ENCODE peak calls at places on chromosome 20, in nine cellular contexts. N, S, X, B, G, M, T, Q and K are unnamed samples.

GRCh38 chr20:9258891-9259290 is 190.0 kb downstream of the PLCB4 start:
- ATAC-seq in N (no peak), S (no peak), X (no peak), B (peak), G (no peak), M (no peak), T (no peak), Q (no peak), K (no peak)

GRCh38 chr20:60011512-60012507 is 53.6 kb downstream of the CDH26 start:
- ATAC-seq in N (peak), S (peak), X (no peak), B (no peak), G (no peak), M (peak), T (no peak), Q (no peak), K (no peak)

GRCh38 chr20:48858075-48858790 is 30.4 kb upstream of the PREX1 start:
- ATAC-seq in N (no peak), S (no peak), X (no peak), B (peak), G (no peak), M (no peak), T (no peak), Q (no peak), K (no peak)

GRCh38 chr20:50320910-50321796 is 130.5 kb downstream of the CEBPB start:
- ATAC-seq in N (peak), S (peak), X (peak), B (peak), G (peak), M (peak), T (peak), Q (peak), K (peak)

GRCh38 chr20:31542201-31542842 is 28.1 kb downstream of the HM13 start:
- ATAC-seq in N (peak), S (peak), X (no peak), B (no peak), G (peak), M (no peak), T (no peak), Q (no peak), K (peak)

GRCh38 chr20:44494266-44494665 is 18.6 kb downstream of the TTPAL start:
- ATAC-seq in N (no peak), S (no peak), X (peak), B (no peak), G (no peak), M (no peak), T (no peak), Q (peak), K (no peak)

GRCh38 chr20:9119776-9120175 is 50.9 kb downstream of the PLCB4 start:
- ATAC-seq in N (no peak), S (no peak), X (peak), B (peak), G (peak), M (peak), T (no peak), Q (peak), K (no peak)

GRCh38 chr20:3121271-3121911 is 36.9 kb upstream of the AVP start:
- ATAC-seq in N (no peak), S (peak), X (no peak), B (no peak), G (peak), M (no peak), T (no peak), Q (no peak), K (no peak)

GRCh38 chr20:40961686-40962640 is 66.7 kb upstream of the TOP1 start:
- ATAC-seq in N (peak), S (peak), X (no peak), B (no peak), G (peak), M (no peak), T (no peak), Q (no peak), K (no peak)

GRCh38 chr20:17202668-17203067 is 24.2 kb upstream of the PCSK2 start:
- ATAC-seq in N (no peak), S (no peak), X (no peak), B (no peak), G (no peak), M (no peak), T (no peak), Q (no peak), K (no peak)

GRCh38 chr20:17560344-17561074 is 9.4 kb upstream of the DSTN start:
- ATAC-seq in N (peak), S (peak), X (no peak), B (no peak), G (no peak), M (no peak), T (no peak), Q (no peak), K (no peak)

GRCh38 chr20:15637971-15638754 is 935.1 kb downstream of the KIF16B start:
- ATAC-seq in N (no peak), S (no peak), X (no peak), B (no peak), G (no peak), M (no peak), T (no peak), Q (no peak), K (no peak)

GRCh38 chr20:61560361-61560853 is 308.3 kb downstream of the CDH4 start:
- ATAC-seq in N (no peak), S (no peak), X (no peak), B (peak), G (no peak), M (no peak), T (no peak), Q (no peak), K (no peak)

GRCh38 chr20:53444386-53444785 is 149.3 kb downstream of the ZNF217 start:
- ATAC-seq in N (no peak), S (no peak), X (no peak), B (peak), G (no peak), M (no peak), T (no peak), Q (no peak), K (no peak)

GRCh38 chr20:39069976-39070375 is 107.8 kb downstream of the DHX35 start:
- ATAC-seq in N (no peak), S (no peak), X (no peak), B (no peak), G (no peak), M (no peak), T (no peak), Q (no peak), K (no peak)

GRCh38 chr20:41247523-41248370 is 69.8 kb downstream of the ZHX3 start:
- ATAC-seq in N (no peak), S (no peak), X (no peak), B (no peak), G (no peak), M (no peak), T (no peak), Q (no peak), K (no peak)

GRCh38 chr20:13158339-13158738 is 62.7 kb upstream of the ISM1 start:
- ATAC-seq in N (no peak), S (no peak), X (no peak), B (no peak), G (no peak), M (no peak), T (no peak), Q (no peak), K (no peak)

GRCh38 chr20:48818481-48818987 is 9.3 kb downstream of the PREX1 start:
- ATAC-seq in N (peak), S (peak), X (no peak), B (no peak), G (peak), M (no peak), T (no peak), Q (no peak), K (peak)

GRCh38 chr20:5136096-5136495 is 9.3 kb downstream of the CDS2 start:
- ATAC-seq in N (no peak), S (no peak), X (no peak), B (no peak), G (no peak), M (no peak), T (no peak), Q (no peak), K (peak)

GRCh38 chr20:31593221-31594001 is 11.7 kb upstream of the ID1 start:
- ATAC-seq in N (peak), S (peak), X (peak), B (no peak), G (peak), M (no peak), T (peak), Q (peak), K (no peak)

GRCh38 chr20:6704132-6704861 is 63.2 kb upstream of the BMP2 start:
- ATAC-seq in N (no peak), S (no peak), X (peak), B (peak), G (no peak), M (peak), T (no peak), Q (no peak), K (no peak)

GRCh38 chr20:39066464-39066863 is 104.3 kb downstream of the DHX35 start:
- ATAC-seq in N (no peak), S (no peak), X (no peak), B (no peak), G (no peak), M (no peak), T (no peak), Q (no peak), K (no peak)